ENCODE peak calls at places on chromosomes 11 and 22, in eight cellular contexts. One of them, this sample, is unnamed. For H3K4me1, the result is how much of the 10 kb centered on the place peaks cover.

GRCh38 chr11:68843703-68844312 is 2.1 kb upstream of the CPT1A start:
- DNase-seq in A673: no peak
- DNase-seq in prostate gland: peak
- DNase-seq in testis: peak
- DNase-seq in A549: no peak
- DNase-seq in mucosa of descending colon: peak
- DNase-seq in body of pancreas: peak
- DNase-seq in IMR-90: no peak
- DNase-seq in this sample: peak

GRCh38 chr11:92311616-92312449 is 87.2 kb downstream of the FAT3 start:
- DNase-seq in A673: no peak
- DNase-seq in prostate gland: no peak
- DNase-seq in testis: no peak
- DNase-seq in A549: no peak
- DNase-seq in mucosa of descending colon: no peak
- DNase-seq in body of pancreas: no peak
- DNase-seq in IMR-90: peak
- DNase-seq in this sample: no peak

GRCh38 chr11:113240389-113240788 is 74.0 kb upstream of the TTC12 start:
- DNase-seq in A673: no peak
- DNase-seq in prostate gland: no peak
- DNase-seq in testis: no peak
- DNase-seq in A549: no peak
- DNase-seq in mucosa of descending colon: no peak
- DNase-seq in body of pancreas: no peak
- DNase-seq in IMR-90: no peak
- DNase-seq in this sample: no peak

GRCh38 chr11:76770642-76771445 is 12.3 kb upstream of the TSKU start:
- DNase-seq in A673: no peak
- DNase-seq in prostate gland: peak
- DNase-seq in testis: peak
- DNase-seq in A549: peak
- DNase-seq in mucosa of descending colon: no peak
- DNase-seq in body of pancreas: no peak
- DNase-seq in IMR-90: peak
- DNase-seq in this sample: no peak

GRCh38 chr22:24760708-24761306 is 13.7 kb downstream of the PIWIL3 start:
- DNase-seq in A673: no peak
- DNase-seq in prostate gland: no peak
- DNase-seq in testis: no peak
- DNase-seq in A549: no peak
- DNase-seq in mucosa of descending colon: no peak
- DNase-seq in body of pancreas: no peak
- DNase-seq in IMR-90: no peak
- DNase-seq in this sample: no peak

GRCh38 chr11:69313992-69314391 is 20.0 kb downstream of the MYEOV start:
- DNase-seq in A673: no peak
- DNase-seq in prostate gland: no peak
- DNase-seq in testis: no peak
- DNase-seq in A549: no peak
- DNase-seq in mucosa of descending colon: no peak
- DNase-seq in body of pancreas: no peak
- DNase-seq in IMR-90: no peak
- DNase-seq in this sample: no peak

GRCh38 chr11:100726709-100727108 is 39.6 kb downstream of the ARHGAP42 start:
- DNase-seq in A673: no peak
- DNase-seq in prostate gland: no peak
- DNase-seq in testis: no peak
- DNase-seq in A549: no peak
- DNase-seq in mucosa of descending colon: no peak
- DNase-seq in body of pancreas: no peak
- DNase-seq in IMR-90: no peak
- DNase-seq in this sample: no peak

GRCh38 chr11:38460901-38461300 is 1862.9 kb upstream of the RAG2 start:
- DNase-seq in A673: peak
- DNase-seq in prostate gland: peak
- DNase-seq in testis: no peak
- DNase-seq in A549: no peak
- DNase-seq in mucosa of descending colon: no peak
- DNase-seq in body of pancreas: peak
- DNase-seq in IMR-90: peak
- DNase-seq in this sample: peak

GRCh38 chr11:30583505-30584280 is 2.5 kb downstream of the MPPED2 start:
- DNase-seq in A673: no peak
- DNase-seq in prostate gland: peak
- DNase-seq in testis: peak
- DNase-seq in A549: no peak
- DNase-seq in mucosa of descending colon: peak
- DNase-seq in body of pancreas: peak
- DNase-seq in IMR-90: no peak
- DNase-seq in this sample: no peak

GRCh38 chr11:29251738-29252137 is 765.1 kb downstream of the KCNA4 start:
- DNase-seq in A673: no peak
- DNase-seq in prostate gland: no peak
- DNase-seq in testis: no peak
- DNase-seq in A549: no peak
- DNase-seq in mucosa of descending colon: no peak
- DNase-seq in body of pancreas: no peak
- DNase-seq in IMR-90: no peak
- DNase-seq in this sample: no peak

GRCh38 chr11:18171377-18172000 is 1.1 kb upstream of the MRGPRX4 start:
- DNase-seq in A673: peak
- DNase-seq in prostate gland: no peak
- DNase-seq in testis: peak
- DNase-seq in A549: peak
- DNase-seq in mucosa of descending colon: no peak
- DNase-seq in body of pancreas: no peak
- DNase-seq in IMR-90: no peak
- DNase-seq in this sample: no peak

GRCh38 chr22:17700778-17701177 is 62.2 kb downstream of the BCL2L13 start:
- DNase-seq in A673: no peak
- DNase-seq in prostate gland: no peak
- DNase-seq in testis: no peak
- DNase-seq in A549: no peak
- DNase-seq in mucosa of descending colon: no peak
- DNase-seq in body of pancreas: no peak
- DNase-seq in IMR-90: no peak
- DNase-seq in this sample: no peak

GRCh38 chr11:35649984-35650383 is 12.6 kb upstream of the TRIM44 start:
- DNase-seq in A673: no peak
- DNase-seq in prostate gland: no peak
- DNase-seq in testis: no peak
- DNase-seq in A549: no peak
- DNase-seq in mucosa of descending colon: no peak
- DNase-seq in body of pancreas: no peak
- DNase-seq in IMR-90: peak
- DNase-seq in this sample: no peak

GRCh38 chr11:47784785-47785381 is 17.7 kb upstream of the FNBP4 start:
- DNase-seq in A673: no peak
- DNase-seq in prostate gland: no peak
- DNase-seq in testis: no peak
- DNase-seq in A549: no peak
- DNase-seq in mucosa of descending colon: no peak
- DNase-seq in body of pancreas: no peak
- DNase-seq in IMR-90: no peak
- DNase-seq in this sample: no peak

GRCh38 chr11:114183041-114183511 is 113.1 kb upstream of the NNMT start:
- DNase-seq in A673: no peak
- DNase-seq in prostate gland: no peak
- DNase-seq in testis: peak
- DNase-seq in A549: no peak
- DNase-seq in mucosa of descending colon: peak
- DNase-seq in body of pancreas: no peak
- DNase-seq in IMR-90: no peak
- DNase-seq in this sample: no peak

GRCh38 chr11:118643142-118643994 is 36.0 kb downstream of the PHLDB1 start:
- DNase-seq in A673: no peak
- DNase-seq in prostate gland: no peak
- DNase-seq in testis: no peak
- DNase-seq in A549: no peak
- DNase-seq in mucosa of descending colon: no peak
- DNase-seq in body of pancreas: peak
- DNase-seq in IMR-90: no peak
- DNase-seq in this sample: no peak

GRCh38 chr11:107711861-107712260 is at the start of gene SLN:
- DNase-seq in A673: no peak
- DNase-seq in prostate gland: no peak
- DNase-seq in testis: no peak
- DNase-seq in A549: no peak
- DNase-seq in mucosa of descending colon: no peak
- DNase-seq in body of pancreas: no peak
- DNase-seq in IMR-90: no peak
- DNase-seq in this sample: no peak

GRCh38 chr22:23283591-23284503 is 103.5 kb downstream of the BCR start:
- DNase-seq in A673: no peak
- DNase-seq in prostate gland: no peak
- DNase-seq in testis: peak
- DNase-seq in A549: no peak
- DNase-seq in mucosa of descending colon: no peak
- DNase-seq in body of pancreas: no peak
- DNase-seq in IMR-90: no peak
- DNase-seq in this sample: no peak

GRCh38 chr11:27963370-27963769 is 144.6 kb downstream of the KIF18A start:
- DNase-seq in A673: peak
- DNase-seq in prostate gland: no peak
- DNase-seq in testis: no peak
- DNase-seq in A549: no peak
- DNase-seq in mucosa of descending colon: no peak
- DNase-seq in body of pancreas: no peak
- DNase-seq in IMR-90: no peak
- DNase-seq in this sample: no peak

GRCh38 chr22:18985761-18986160 is 49.7 kb upstream of the PRODH start:
- DNase-seq in A673: no peak
- DNase-seq in prostate gland: no peak
- DNase-seq in testis: peak
- DNase-seq in A549: no peak
- DNase-seq in mucosa of descending colon: no peak
- DNase-seq in body of pancreas: no peak
- DNase-seq in IMR-90: no peak
- DNase-seq in this sample: peak

GRCh38 chr22:18988958-18989357 is 52.9 kb upstream of the PRODH start:
- DNase-seq in A673: no peak
- DNase-seq in prostate gland: no peak
- DNase-seq in testis: peak
- DNase-seq in A549: no peak
- DNase-seq in mucosa of descending colon: no peak
- DNase-seq in body of pancreas: no peak
- DNase-seq in IMR-90: no peak
- DNase-seq in this sample: no peak

GRCh38 chr22:18990355-18991137 is 54.5 kb upstream of the PRODH start:
- DNase-seq in A673: no peak
- DNase-seq in prostate gland: no peak
- DNase-seq in testis: no peak
- DNase-seq in A549: no peak
- DNase-seq in mucosa of descending colon: no peak
- DNase-seq in body of pancreas: no peak
- DNase-seq in IMR-90: no peak
- DNase-seq in this sample: peak

GRCh38 chr22:18984564-18984963 is 48.5 kb upstream of the PRODH start:
- DNase-seq in A673: no peak
- DNase-seq in prostate gland: no peak
- DNase-seq in testis: no peak
- DNase-seq in A549: no peak
- DNase-seq in mucosa of descending colon: no peak
- DNase-seq in body of pancreas: peak
- DNase-seq in IMR-90: no peak
- DNase-seq in this sample: peak

DNA sequence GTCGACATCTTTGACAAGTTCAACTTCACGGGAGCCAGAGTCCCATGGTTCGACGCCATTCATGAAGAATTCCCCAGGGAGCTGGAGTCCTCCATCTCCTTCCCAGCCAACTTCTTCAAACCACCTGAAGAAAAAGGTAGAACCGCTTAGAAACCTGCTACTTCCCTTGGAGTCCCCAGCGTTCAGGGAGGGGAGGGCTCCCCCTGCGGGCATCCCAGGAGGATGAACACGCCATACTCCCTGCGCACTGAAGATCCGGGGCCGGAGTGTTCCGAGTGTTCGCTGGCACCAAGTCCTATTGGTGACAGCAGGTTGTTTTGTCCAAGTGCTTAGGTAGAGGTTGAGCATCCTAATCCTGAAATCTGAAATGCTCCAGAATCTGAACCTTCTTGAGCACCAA is 51.7 kb upstream of the PRODH start:
- DNase-seq in A673: peak
- DNase-seq in prostate gland: no peak
- DNase-seq in testis: peak
- DNase-seq in A549: peak
- DNase-seq in mucosa of descending colon: no peak
- DNase-seq in body of pancreas: peak
- DNase-seq in IMR-90: no peak
- DNase-seq in this sample: no peak
- TF ChIP-seq CTCF in A673: peak
- TF ChIP-seq CTCF in prostate gland: no peak
- TF ChIP-seq CTCF in testis: no peak
- TF ChIP-seq CTCF in A549: peak
- TF ChIP-seq CTCF in mucosa of descending colon: no peak
- TF ChIP-seq CTCF in body of pancreas: peak
- TF ChIP-seq CTCF in IMR-90: peak
- TF ChIP-seq CTCF in this sample: no peak

GRCh38 chr11:43649921-43650320 is 30.6 kb upstream of the HSD17B12 start:
- DNase-seq in A673: no peak
- DNase-seq in prostate gland: no peak
- DNase-seq in testis: no peak
- DNase-seq in A549: no peak
- DNase-seq in mucosa of descending colon: no peak
- DNase-seq in body of pancreas: no peak
- DNase-seq in IMR-90: no peak
- DNase-seq in this sample: no peak
- H3K4me1 ChIP-seq in A673: under half
- H3K4me1 ChIP-seq in prostate gland: under half
- H3K4me1 ChIP-seq in testis: under half
- H3K4me1 ChIP-seq in A549: under half
- H3K4me1 ChIP-seq in mucosa of descending colon: under half
- H3K4me1 ChIP-seq in body of pancreas: under half
- H3K4me1 ChIP-seq in IMR-90: under half
- H3K4me1 ChIP-seq in this sample: under half

GRCh38 chr22:38137876-38138687 is 27.6 kb upstream of the BAIAP2L2 start:
- DNase-seq in A673: no peak
- DNase-seq in prostate gland: no peak
- DNase-seq in testis: no peak
- DNase-seq in A549: no peak
- DNase-seq in mucosa of descending colon: no peak
- DNase-seq in body of pancreas: no peak
- DNase-seq in IMR-90: no peak
- DNase-seq in this sample: no peak
- TF ChIP-seq CTCF in A673: no peak
- TF ChIP-seq CTCF in prostate gland: no peak
- TF ChIP-seq CTCF in testis: no peak
- TF ChIP-seq CTCF in A549: no peak
- TF ChIP-seq CTCF in mucosa of descending colon: no peak
- TF ChIP-seq CTCF in body of pancreas: no peak
- TF ChIP-seq CTCF in IMR-90: no peak
- TF ChIP-seq CTCF in this sample: no peak

DNA sequence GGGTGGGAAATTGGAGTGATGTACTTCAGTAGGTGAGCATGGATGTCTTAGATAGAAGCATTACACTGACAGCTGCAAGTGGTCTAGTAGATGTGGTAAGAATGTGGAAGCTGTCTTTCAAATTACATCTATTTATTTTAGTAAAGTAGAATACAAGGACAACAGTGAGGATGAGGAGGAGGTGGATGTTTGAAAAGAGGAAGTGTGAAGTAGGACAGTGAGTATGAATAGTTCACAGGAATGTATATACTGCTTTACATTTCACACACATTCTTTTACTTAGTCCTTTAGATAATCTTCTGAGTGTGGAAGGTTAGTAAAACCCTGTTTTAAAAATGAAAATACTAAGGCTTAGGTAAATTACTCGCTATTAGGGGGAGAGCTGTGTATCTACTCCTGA is 64.3 kb downstream of the HIPK3 start:
- DNase-seq in A673: no peak
- DNase-seq in prostate gland: no peak
- DNase-seq in testis: no peak
- DNase-seq in A549: no peak
- DNase-seq in mucosa of descending colon: no peak
- DNase-seq in body of pancreas: no peak
- DNase-seq in IMR-90: no peak
- DNase-seq in this sample: no peak
- H3K4me1 ChIP-seq in A673: under half
- H3K4me1 ChIP-seq in prostate gland: under half
- H3K4me1 ChIP-seq in testis: under half
- H3K4me1 ChIP-seq in A549: under half
- H3K4me1 ChIP-seq in mucosa of descending colon: under half
- H3K4me1 ChIP-seq in body of pancreas: under half
- H3K4me1 ChIP-seq in IMR-90: under half
- H3K4me1 ChIP-seq in this sample: under half

This sample was measured in left lung.